ENCODE peak calls at places on chromosomes 13 and 19, in ten cellular contexts. Q, N, A, M, K, P, O, E, T and C are unnamed samples.

GRCh38 chr19:35090795-35091214 is 24.8 kb upstream of the FXYD3 start:
- DNase-seq in P (no peak), Q (no peak), A (no peak), E (no peak), N (peak), T (no peak), K (no peak), M (no peak), O (no peak), C (peak)

GRCh38 chr13:28035146-28035782 is 46.8 kb upstream of the URAD start:
- DNase-seq in Q (no peak), K (no peak), N (no peak), M (no peak), O (no peak), T (no peak), P (no peak), A (no peak), E (no peak), C (no peak)

GRCh38 chr19:1824252-1824622 is 12.2 kb upstream of the ATP8B3 start:
- DNase-seq in E (no peak), N (no peak), O (no peak), T (no peak), A (no peak), K (no peak), P (no peak), M (no peak), Q (no peak), C (no peak)

GRCh38 chr13:43537124-43537523 is 249.6 kb downstream of the ENOX1 start:
- DNase-seq in M (no peak), E (no peak), K (peak), Q (peak), N (no peak), T (peak), O (no peak), A (no peak), P (peak), C (no peak)

GRCh38 chr19:53915000-53915399 is 5.9 kb downstream of the CACNG7 start:
- DNase-seq in E (no peak), P (no peak), A (no peak), T (peak), N (no peak), O (no peak), Q (no peak), K (no peak), M (no peak), C (no peak)

GRCh38 chr19:46713781-46714522 is 3.0 kb downstream of the PRKD2 start:
- DNase-seq in T (peak), Q (peak), O (no peak), P (peak), E (peak), M (peak), K (peak), N (peak), A (peak), C (peak)

GRCh38 chr13:30170569-30170968 is 136.8 kb downstream of the KATNAL1 start:
- DNase-seq in T (no peak), Q (no peak), E (no peak), P (no peak), K (no peak), A (no peak), M (peak), O (no peak), N (no peak), C (no peak)

GRCh38 chr19:3608750-3609322 is 2.2 kb upstream of the TBXA2R start:
- DNase-seq in N (peak), E (no peak), Q (no peak), A (no peak), O (no peak), M (peak), P (peak), T (no peak), K (no peak), C (no peak)

GRCh38 chr13:105240356-105240755 is 1295.1 kb downstream of the EFNB2 start:
- DNase-seq in N (no peak), Q (no peak), P (no peak), E (no peak), K (no peak), M (no peak), T (no peak), O (no peak), A (no peak), C (no peak)

GRCh38 chr19:51531349-51532315 is at the start of gene SIGLEC6:
- DNase-seq in Q (no peak), E (peak), T (no peak), N (peak), O (no peak), M (no peak), A (no peak), P (no peak), K (no peak), C (peak)

GRCh38 chr19:33508941-33509614 is 12.5 kb downstream of the PEPD start:
- DNase-seq in M (no peak), T (no peak), N (no peak), P (no peak), K (no peak), Q (peak), A (peak), O (no peak), E (no peak), C (no peak)

GRCh38 chr19:51784922-51785690 is 9.9 kb upstream of the FPR3 start:
- DNase-seq in T (no peak), E (no peak), Q (peak), K (no peak), N (no peak), O (no peak), P (peak), A (peak), M (peak), C (peak)

GRCh38 chr19:16325161-16325527 is 518 bp downstream of the KLF2 start:
- DNase-seq in N (peak), K (peak), E (peak), T (peak), P (no peak), M (no peak), Q (no peak), A (no peak), O (no peak), C (peak)

DNA sequence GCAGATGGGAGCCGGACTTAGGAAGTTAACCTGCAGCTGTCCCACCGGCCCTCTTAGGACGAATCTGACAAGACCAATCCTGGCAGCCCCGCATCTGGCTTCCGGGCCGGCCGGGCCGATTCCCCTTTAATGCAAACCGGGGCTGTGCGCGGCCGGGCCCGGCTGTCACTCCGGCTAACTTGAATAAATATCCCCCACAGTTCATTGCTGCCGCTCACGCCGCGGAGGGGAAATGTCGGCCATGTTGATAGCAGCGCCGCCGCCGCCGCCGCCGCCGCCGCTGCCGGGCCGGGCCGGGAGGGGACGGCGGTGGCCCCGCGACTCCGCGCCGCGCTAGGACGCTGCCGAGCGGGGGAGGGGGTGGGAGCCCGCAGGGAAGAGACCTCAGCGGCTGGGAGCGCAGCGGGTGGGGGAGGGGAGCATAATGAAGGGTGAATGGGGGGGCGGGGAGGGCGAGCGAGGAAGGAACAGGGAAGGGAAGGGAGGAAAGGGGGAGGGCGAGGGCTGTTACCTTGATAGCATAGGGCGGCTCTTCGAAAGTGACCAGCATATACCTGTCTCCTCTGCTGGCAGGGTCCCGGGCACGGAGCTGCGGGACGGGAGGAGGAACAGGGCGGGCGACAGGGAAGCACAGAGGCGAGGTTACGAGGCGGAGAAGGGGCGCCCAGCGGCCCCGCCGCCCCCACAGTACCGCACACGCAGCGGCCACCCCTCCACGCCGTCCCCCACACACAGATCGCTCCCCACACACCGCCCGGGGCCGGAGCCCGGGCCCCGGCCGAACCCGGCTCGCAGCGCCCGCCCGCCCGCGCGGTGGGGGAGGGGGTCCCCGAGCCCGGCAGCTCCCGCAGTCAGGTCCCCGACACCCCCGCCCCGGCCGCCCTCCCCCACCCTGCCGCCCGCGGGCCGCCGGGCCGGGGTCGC is 1.1 kb downstream of the INTS6 start:
- DNase-seq in T (peak), Q (peak), N (peak), K (peak), A (peak), P (peak), O (no peak), M (peak), E (peak), C (peak)
- TF ChIP-seq CTCF in T (no peak), Q (no peak), N (no peak), K (no peak), A (no peak), P (no peak), O (no peak), M (no peak), E (no peak), C (no peak)

DNA sequence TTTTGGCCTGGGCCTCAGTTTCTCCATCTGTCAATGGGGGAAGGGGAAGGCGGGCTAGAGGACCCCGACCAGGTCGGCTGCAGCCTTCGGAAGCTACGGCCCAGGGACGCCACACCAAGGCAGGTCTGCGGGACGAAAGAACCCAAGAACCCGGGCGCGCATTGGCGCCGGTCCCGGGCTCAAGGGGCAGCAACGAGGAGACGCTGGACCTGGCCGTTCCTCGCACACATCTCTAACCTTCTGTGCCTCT is 739 bp upstream of the ILF3 start:
- DNase-seq in E (no peak), M (no peak), K (no peak), Q (no peak), N (no peak), P (no peak), O (no peak), A (no peak), T (no peak), C (no peak)
- TF ChIP-seq CTCF in E (no peak), M (no peak), K (no peak), Q (no peak), N (no peak), P (no peak), O (no peak), A (no peak), T (no peak), C (no peak)

GRCh38 chr13:66111628-66112027 is 1118.5 kb downstream of the PCDH9 start:
- DNase-seq in N (no peak), M (no peak), O (no peak), K (no peak), T (no peak), P (peak), Q (no peak), A (no peak), E (no peak), C (no peak)
- TF ChIP-seq CTCF in N (no peak), M (no peak), O (no peak), K (no peak), T (no peak), P (peak), Q (no peak), A (no peak), E (no peak), C (no peak)

DNA sequence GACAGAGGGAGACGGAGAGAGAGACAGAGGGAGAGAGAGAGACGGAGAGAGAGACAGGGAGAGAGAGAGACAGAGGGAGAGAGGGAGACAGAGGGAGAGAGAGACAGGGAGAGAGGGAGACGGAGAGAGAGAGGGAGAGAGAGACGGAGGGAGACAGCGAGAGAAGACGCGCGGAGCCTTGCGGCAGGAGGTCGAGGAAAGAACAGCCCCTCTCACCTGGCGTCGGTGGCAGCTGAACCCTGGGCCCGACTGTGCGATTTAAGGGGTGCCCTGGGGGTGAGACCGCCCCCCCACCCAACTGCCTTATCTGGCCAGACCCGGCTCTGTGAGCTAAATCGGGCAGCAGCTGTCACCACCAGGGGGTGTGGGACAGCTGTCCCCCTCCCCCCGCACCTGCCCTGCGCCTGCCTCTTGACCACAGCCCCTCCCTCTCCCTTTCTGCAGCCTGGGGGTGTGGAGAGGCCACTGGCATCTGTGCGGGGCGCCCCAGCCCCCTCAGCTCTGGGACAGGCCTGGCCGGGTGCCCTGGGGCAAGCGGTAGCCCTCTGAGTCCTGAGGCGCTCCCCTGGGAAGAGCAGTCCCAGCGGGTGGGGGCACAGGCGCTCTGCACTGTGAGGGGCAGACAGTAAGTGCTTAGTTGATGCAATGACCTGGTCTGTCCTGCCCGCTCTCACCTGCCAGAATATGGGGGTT is 10.8 kb downstream of the JOSD2 start:
- DNase-seq in N (peak), O (no peak), M (no peak), Q (no peak), P (no peak), E (no peak), A (no peak), K (peak), T (peak), C (peak)
- TF ChIP-seq CTCF in N (no peak), O (no peak), M (no peak), Q (peak), P (peak), E (no peak), A (no peak), K (peak), T (peak), C (no peak)

DNA sequence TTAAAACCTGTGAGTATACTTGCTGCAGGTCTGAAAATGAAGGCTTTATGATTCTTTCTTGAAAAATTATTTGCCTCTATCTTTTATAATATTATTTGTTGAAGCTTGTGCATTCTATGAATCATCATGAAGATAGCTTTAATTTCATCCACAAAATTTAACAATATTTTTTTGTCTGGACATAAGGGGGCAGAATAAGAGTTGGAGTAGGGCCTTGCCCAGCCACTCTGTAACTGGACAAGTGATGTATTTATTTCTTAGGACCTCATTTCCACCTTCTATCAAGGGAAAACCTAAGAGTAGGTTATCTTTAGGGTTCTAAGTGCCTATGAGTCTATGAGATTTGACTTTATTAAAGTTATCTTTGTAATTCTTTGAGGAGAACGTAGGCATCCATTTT is 49.9 kb downstream of the N4BP2L1 start:
- DNase-seq in P (peak), T (no peak), O (no peak), Q (peak), M (no peak), A (no peak), E (no peak), K (no peak), N (no peak), C (no peak)
- TF ChIP-seq CTCF in P (peak), T (no peak), O (peak), Q (no peak), M (no peak), A (no peak), E (no peak), K (no peak), N (no peak), C (no peak)

GRCh38 chr13:52845334-52845761 is 3.1 kb downstream of the PCDH8 start:
- DNase-seq in Q (no peak), O (no peak), E (no peak), K (peak), A (no peak), P (no peak), N (no peak), T (peak), M (no peak), C (no peak)

GRCh38 chr13:52845766-52846566 is 2.5 kb downstream of the PCDH8 start:
- DNase-seq in O (no peak), M (no peak), N (peak), K (peak), Q (peak), A (no peak), E (no peak), T (peak), P (peak), C (peak)

GRCh38 chr13:52847682-52848432 is 583 bp downstream of the PCDH8 start:
- DNase-seq in K (no peak), T (peak), Q (no peak), E (no peak), N (peak), A (no peak), O (no peak), P (no peak), M (no peak), C (no peak)

GRCh38 chr13:52847322-52847681 is 1.1 kb downstream of the PCDH8 start:
- DNase-seq in N (no peak), A (no peak), E (no peak), Q (no peak), T (peak), K (no peak), P (no peak), O (no peak), M (no peak), C (no peak)

DNA sequence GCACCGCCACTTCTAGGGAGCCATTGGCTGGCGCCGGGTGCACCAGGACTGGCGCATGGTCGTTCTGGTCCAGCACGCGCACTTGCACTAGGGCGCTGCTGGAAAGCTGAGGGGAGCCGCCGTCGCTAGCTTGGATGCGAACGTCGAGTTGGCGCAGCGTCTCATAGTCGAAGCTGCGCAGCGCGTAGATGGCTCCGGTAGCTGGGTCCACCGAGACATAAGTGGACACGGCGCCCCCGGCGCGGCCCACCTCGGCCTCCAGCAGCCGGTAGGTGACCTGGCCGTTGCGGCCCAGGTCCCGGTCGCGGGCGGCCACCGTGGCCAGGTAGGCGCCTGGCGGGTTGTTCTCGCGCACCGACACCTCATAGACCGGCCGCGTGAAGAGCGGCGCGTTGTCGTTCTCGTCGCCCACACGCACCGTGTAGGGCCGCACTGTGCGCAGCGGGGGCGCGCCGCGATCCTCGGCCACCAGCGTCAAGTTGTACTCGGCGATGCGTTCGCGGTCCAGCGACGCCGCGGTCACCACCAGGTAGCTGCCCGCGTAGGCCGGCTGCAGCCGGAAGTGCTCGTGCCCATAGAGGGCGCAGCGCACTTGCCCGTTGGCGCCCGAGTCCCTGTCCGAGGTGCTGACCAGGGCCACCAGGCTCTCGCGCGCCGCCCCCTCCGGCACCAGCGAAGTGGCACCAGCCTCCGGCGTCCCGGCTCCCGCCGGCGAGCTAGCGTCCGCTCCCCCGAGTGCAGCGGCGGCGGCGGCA is 1.7 kb downstream of the PCDH8 start:
- DNase-seq in Q (peak), T (peak), M (no peak), N (peak), K (peak), P (peak), A (peak), E (no peak), O (no peak), C (peak)
- TF ChIP-seq CTCF in Q (peak), T (peak), M (peak), N (no peak), K (peak), P (peak), A (no peak), E (no peak), O (peak), C (no peak)

GRCh38 chr13:86974995-86975328 is 696.2 kb upstream of the SLITRK5 start:
- DNase-seq in T (no peak), P (peak), E (no peak), N (no peak), M (no peak), A (no peak), Q (no peak), O (no peak), K (peak), C (no peak)
- TF ChIP-seq CTCF in T (no peak), P (peak), E (no peak), N (no peak), M (no peak), A (no peak), Q (no peak), O (peak), K (no peak), C (no peak)

GRCh38 chr13:79407349-79407979 is 1.4 kb upstream of the RBM26 start:
- DNase-seq in O (no peak), P (no peak), T (no peak), M (no peak), K (no peak), Q (no peak), E (no peak), N (no peak), A (no peak), C (no peak)

GRCh38 chr13:79404985-79405384 is 1.1 kb downstream of the RBM26 start:
- DNase-seq in K (no peak), T (no peak), M (no peak), A (no peak), E (no peak), Q (no peak), P (no peak), N (no peak), O (no peak), C (peak)

GRCh38 chr13:79406597-79406908 is 498 bp upstream of the RBM26 start:
- DNase-seq in E (no peak), Q (no peak), M (no peak), O (no peak), P (no peak), T (no peak), K (no peak), A (no peak), N (no peak), C (no peak)

GRCh38 chr13:79405501-79405830 is 589 bp downstream of the RBM26 start:
- DNase-seq in M (no peak), E (no peak), Q (peak), T (no peak), P (peak), A (no peak), N (no peak), K (no peak), O (no peak), C (no peak)

DNA sequence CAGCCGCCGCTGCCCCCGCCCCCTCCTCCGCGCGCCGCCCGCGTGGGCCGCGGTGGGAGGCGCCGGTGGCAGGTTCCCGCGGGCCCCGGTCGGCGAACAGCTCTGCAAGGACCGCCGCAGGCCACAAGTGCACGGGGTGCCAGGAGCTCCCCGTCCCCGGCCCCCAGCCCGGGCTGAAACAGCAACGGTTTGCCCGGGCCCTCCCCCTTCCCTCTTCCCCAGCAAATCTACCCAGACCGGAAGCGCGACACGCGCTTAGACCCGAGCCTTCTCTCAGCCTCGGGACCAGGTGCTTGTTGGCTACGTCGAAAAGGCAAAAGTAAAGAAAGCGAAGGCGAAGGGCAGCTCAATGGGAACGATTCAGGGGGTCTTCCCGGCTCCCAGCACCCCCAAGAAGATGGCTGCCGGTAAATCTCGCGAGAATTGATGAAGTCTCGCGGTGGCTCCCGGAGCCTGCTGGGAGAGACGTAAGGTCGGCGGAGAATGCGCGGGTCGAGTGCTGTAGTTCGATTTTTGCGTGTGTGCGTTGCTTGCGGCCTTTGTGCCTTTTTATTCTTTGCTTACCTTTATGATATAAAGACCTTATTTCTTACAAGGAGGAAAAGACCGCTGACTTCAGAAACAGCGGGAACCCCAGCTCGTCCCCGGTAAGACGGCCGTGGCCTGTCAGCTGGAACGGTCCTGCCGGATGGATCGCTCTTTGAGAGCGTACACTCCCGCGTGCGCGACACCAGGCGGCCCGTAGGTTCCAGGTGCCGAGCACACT is at the start of gene RBM26:
- DNase-seq in E (peak), Q (peak), T (peak), P (peak), A (peak), N (peak), M (peak), K (peak), O (peak), C (peak)
- TF ChIP-seq CTCF in E (no peak), Q (no peak), T (peak), P (peak), A (no peak), N (no peak), M (no peak), K (peak), O (no peak), C (no peak)